ENCODE peak calls at places on chromosome 15, in seven cellular contexts. One of them, this sample, is unnamed.

GRCh38 chr15:89533861-89534544 is 37.6 kb upstream of the RHCG start:
- DNase-seq in CD4-positive, alpha-beta memory T cell: no peak
- DNase-seq in HL-60: no peak
- DNase-seq in stimulated activated CD4-positive, alpha-beta T cell treated with anti-CD3 and anti-CD28 coated beads, Interleukin-15, amount 100 ng/mL, for 1 hour: no peak
- DNase-seq in T-helper 2 cell: no peak
- DNase-seq in iPS-NIHi11: no peak
- DNase-seq in heart left ventricle: no peak
- DNase-seq in this sample: no peak

GRCh38 chr15:70486451-70487379 is 276.6 kb downstream of the UACA start:
- DNase-seq in heart left ventricle: peak; percentile 41
- DNase-seq in iPS-NIHi11: no peak
- DNase-seq in stimulated activated CD4-positive, alpha-beta T cell treated with anti-CD3 and anti-CD28 coated beads, Interleukin-15, amount 100 ng/mL, for 1 hour: no peak
- DNase-seq in T-helper 2 cell: no peak
- DNase-seq in HL-60: peak; percentile 100
- DNase-seq in CD4-positive, alpha-beta memory T cell: no peak
- DNase-seq in this sample: no peak

GRCh38 chr15:71054286-71054952 is 60.9 kb upstream of the THSD4 start:
- DNase-seq in T-helper 2 cell: no peak
- DNase-seq in CD4-positive, alpha-beta memory T cell: no peak
- DNase-seq in HL-60: no peak
- DNase-seq in stimulated activated CD4-positive, alpha-beta T cell treated with anti-CD3 and anti-CD28 coated beads, Interleukin-15, amount 100 ng/mL, for 1 hour: no peak
- DNase-seq in heart left ventricle: no peak
- DNase-seq in iPS-NIHi11: no peak
- DNase-seq in this sample: no peak

GRCh38 chr15:90836296-90836871 is 32.0 kb upstream of the FURIN start:
- DNase-seq in HL-60: no peak
- DNase-seq in CD4-positive, alpha-beta memory T cell: no peak
- DNase-seq in T-helper 2 cell: no peak
- DNase-seq in iPS-NIHi11: no peak
- DNase-seq in heart left ventricle: peak; percentile 54
- DNase-seq in stimulated activated CD4-positive, alpha-beta T cell treated with anti-CD3 and anti-CD28 coated beads, Interleukin-15, amount 100 ng/mL, for 1 hour: no peak
- DNase-seq in this sample: no peak

GRCh38 chr15:89971592-89971997 is 29.5 kb upstream of the ZNF710 start:
- DNase-seq in heart left ventricle: peak; percentile 55
- DNase-seq in T-helper 2 cell: peak; percentile 19
- DNase-seq in stimulated activated CD4-positive, alpha-beta T cell treated with anti-CD3 and anti-CD28 coated beads, Interleukin-15, amount 100 ng/mL, for 1 hour: no peak
- DNase-seq in CD4-positive, alpha-beta memory T cell: peak; percentile 37
- DNase-seq in HL-60: no peak
- DNase-seq in iPS-NIHi11: peak; percentile 87
- DNase-seq in this sample: peak; percentile 88

GRCh38 chr15:80893777-80894176 is 95.8 kb downstream of the MESD start:
- DNase-seq in T-helper 2 cell: no peak
- DNase-seq in iPS-NIHi11: no peak
- DNase-seq in heart left ventricle: peak; percentile 51
- DNase-seq in CD4-positive, alpha-beta memory T cell: no peak
- DNase-seq in HL-60: no peak
- DNase-seq in stimulated activated CD4-positive, alpha-beta T cell treated with anti-CD3 and anti-CD28 coated beads, Interleukin-15, amount 100 ng/mL, for 1 hour: no peak
- DNase-seq in this sample: no peak

GRCh38 chr15:101100118-101100517 is 151.7 kb downstream of the CHSY1 start:
- DNase-seq in stimulated activated CD4-positive, alpha-beta T cell treated with anti-CD3 and anti-CD28 coated beads, Interleukin-15, amount 100 ng/mL, for 1 hour: no peak
- DNase-seq in iPS-NIHi11: no peak
- DNase-seq in T-helper 2 cell: no peak
- DNase-seq in heart left ventricle: no peak
- DNase-seq in HL-60: no peak
- DNase-seq in CD4-positive, alpha-beta memory T cell: no peak
- DNase-seq in this sample: no peak

GRCh38 chr15:89077750-89078149 is 10.5 kb upstream of the ABHD2 start:
- DNase-seq in stimulated activated CD4-positive, alpha-beta T cell treated with anti-CD3 and anti-CD28 coated beads, Interleukin-15, amount 100 ng/mL, for 1 hour: no peak
- DNase-seq in iPS-NIHi11: no peak
- DNase-seq in heart left ventricle: no peak
- DNase-seq in T-helper 2 cell: no peak
- DNase-seq in HL-60: no peak
- DNase-seq in CD4-positive, alpha-beta memory T cell: no peak
- DNase-seq in this sample: no peak

GRCh38 chr15:99749386-99749785 is 16.1 kb upstream of the LYSMD4 start:
- DNase-seq in iPS-NIHi11: no peak
- DNase-seq in stimulated activated CD4-positive, alpha-beta T cell treated with anti-CD3 and anti-CD28 coated beads, Interleukin-15, amount 100 ng/mL, for 1 hour: no peak
- DNase-seq in CD4-positive, alpha-beta memory T cell: no peak
- DNase-seq in HL-60: no peak
- DNase-seq in T-helper 2 cell: no peak
- DNase-seq in heart left ventricle: no peak
- DNase-seq in this sample: no peak

GRCh38 chr15:92820233-92821021 is 79.7 kb upstream of the CHD2 start:
- DNase-seq in CD4-positive, alpha-beta memory T cell: peak; percentile 88
- DNase-seq in heart left ventricle: peak; percentile 94
- DNase-seq in iPS-NIHi11: peak; percentile 95
- DNase-seq in T-helper 2 cell: peak; percentile 80
- DNase-seq in stimulated activated CD4-positive, alpha-beta T cell treated with anti-CD3 and anti-CD28 coated beads, Interleukin-15, amount 100 ng/mL, for 1 hour: peak; percentile 75
- DNase-seq in HL-60: no peak
- DNase-seq in this sample: peak; percentile 92

GRCh38 chr15:56759450-56759845 is 26.1 kb upstream of the ZNF280D start:
- DNase-seq in iPS-NIHi11: no peak
- DNase-seq in HL-60: no peak
- DNase-seq in T-helper 2 cell: no peak
- DNase-seq in heart left ventricle: peak; percentile 80
- DNase-seq in stimulated activated CD4-positive, alpha-beta T cell treated with anti-CD3 and anti-CD28 coated beads, Interleukin-15, amount 100 ng/mL, for 1 hour: no peak
- DNase-seq in CD4-positive, alpha-beta memory T cell: no peak
- DNase-seq in this sample: no peak

GRCh38 chr15:98785408-98785795 is 137.1 kb downstream of the IGF1R start:
- DNase-seq in CD4-positive, alpha-beta memory T cell: no peak
- DNase-seq in heart left ventricle: no peak
- DNase-seq in T-helper 2 cell: no peak
- DNase-seq in iPS-NIHi11: no peak
- DNase-seq in stimulated activated CD4-positive, alpha-beta T cell treated with anti-CD3 and anti-CD28 coated beads, Interleukin-15, amount 100 ng/mL, for 1 hour: no peak
- DNase-seq in HL-60: no peak
- DNase-seq in this sample: no peak

GRCh38 chr15:36469567-36469966 is 109.9 kb upstream of the CDIN1 start:
- DNase-seq in iPS-NIHi11: no peak
- DNase-seq in CD4-positive, alpha-beta memory T cell: no peak
- DNase-seq in HL-60: no peak
- DNase-seq in T-helper 2 cell: no peak
- DNase-seq in heart left ventricle: no peak
- DNase-seq in stimulated activated CD4-positive, alpha-beta T cell treated with anti-CD3 and anti-CD28 coated beads, Interleukin-15, amount 100 ng/mL, for 1 hour: no peak
- DNase-seq in this sample: no peak

GRCh38 chr15:69489101-69489571 is 36.5 kb downstream of the RPLP1 start:
- DNase-seq in T-helper 2 cell: no peak
- DNase-seq in HL-60: no peak
- DNase-seq in iPS-NIHi11: no peak
- DNase-seq in stimulated activated CD4-positive, alpha-beta T cell treated with anti-CD3 and anti-CD28 coated beads, Interleukin-15, amount 100 ng/mL, for 1 hour: no peak
- DNase-seq in CD4-positive, alpha-beta memory T cell: no peak
- DNase-seq in heart left ventricle: no peak
- DNase-seq in this sample: no peak

GRCh38 chr15:89127054-89127702 is 38.9 kb downstream of the ABHD2 start:
- DNase-seq in T-helper 2 cell: no peak
- DNase-seq in heart left ventricle: no peak
- DNase-seq in HL-60: no peak
- DNase-seq in CD4-positive, alpha-beta memory T cell: no peak
- DNase-seq in iPS-NIHi11: no peak
- DNase-seq in stimulated activated CD4-positive, alpha-beta T cell treated with anti-CD3 and anti-CD28 coated beads, Interleukin-15, amount 100 ng/mL, for 1 hour: no peak
- DNase-seq in this sample: no peak

GRCh38 chr15:52288051-52288942 is 7.3 kb downstream of the MYO5C start:
- DNase-seq in T-helper 2 cell: no peak
- DNase-seq in HL-60: no peak
- DNase-seq in stimulated activated CD4-positive, alpha-beta T cell treated with anti-CD3 and anti-CD28 coated beads, Interleukin-15, amount 100 ng/mL, for 1 hour: no peak
- DNase-seq in iPS-NIHi11: peak; percentile 42
- DNase-seq in CD4-positive, alpha-beta memory T cell: no peak
- DNase-seq in heart left ventricle: no peak
- DNase-seq in this sample: no peak

GRCh38 chr15:32643907-32644445 is 2.5 kb downstream of the SCG5 start:
- DNase-seq in iPS-NIHi11: no peak
- DNase-seq in CD4-positive, alpha-beta memory T cell: no peak
- DNase-seq in stimulated activated CD4-positive, alpha-beta T cell treated with anti-CD3 and anti-CD28 coated beads, Interleukin-15, amount 100 ng/mL, for 1 hour: no peak
- DNase-seq in heart left ventricle: no peak
- DNase-seq in HL-60: no peak
- DNase-seq in T-helper 2 cell: no peak
- DNase-seq in this sample: no peak

GRCh38 chr15:44427756-44428724 is 611 bp downstream of the CTDSPL2 start:
- DNase-seq in heart left ventricle: no peak
- DNase-seq in iPS-NIHi11: peak; percentile 37
- DNase-seq in HL-60: no peak
- DNase-seq in stimulated activated CD4-positive, alpha-beta T cell treated with anti-CD3 and anti-CD28 coated beads, Interleukin-15, amount 100 ng/mL, for 1 hour: no peak
- DNase-seq in CD4-positive, alpha-beta memory T cell: peak; percentile 21
- DNase-seq in T-helper 2 cell: no peak
- DNase-seq in this sample: peak; percentile 62

GRCh38 chr15:66923438-66923881 is 141.9 kb upstream of the SMAD3 start:
- DNase-seq in T-helper 2 cell: no peak
- DNase-seq in CD4-positive, alpha-beta memory T cell: peak; percentile 23
- DNase-seq in stimulated activated CD4-positive, alpha-beta T cell treated with anti-CD3 and anti-CD28 coated beads, Interleukin-15, amount 100 ng/mL, for 1 hour: no peak
- DNase-seq in HL-60: no peak
- DNase-seq in heart left ventricle: no peak
- DNase-seq in iPS-NIHi11: peak; percentile 78
- DNase-seq in this sample: peak; percentile 82

GRCh38 chr15:67824900-67825879 is at the start of gene SKOR1:
- DNase-seq in HL-60: no peak
- DNase-seq in heart left ventricle: no peak
- DNase-seq in iPS-NIHi11: peak; percentile 81
- DNase-seq in stimulated activated CD4-positive, alpha-beta T cell treated with anti-CD3 and anti-CD28 coated beads, Interleukin-15, amount 100 ng/mL, for 1 hour: no peak
- DNase-seq in CD4-positive, alpha-beta memory T cell: no peak
- DNase-seq in T-helper 2 cell: no peak
- DNase-seq in this sample: peak; percentile 74

GRCh38 chr15:87033056-87033455 is 953.4 kb downstream of the AGBL1 start:
- DNase-seq in T-helper 2 cell: no peak
- DNase-seq in stimulated activated CD4-positive, alpha-beta T cell treated with anti-CD3 and anti-CD28 coated beads, Interleukin-15, amount 100 ng/mL, for 1 hour: no peak
- DNase-seq in heart left ventricle: no peak
- DNase-seq in CD4-positive, alpha-beta memory T cell: no peak
- DNase-seq in iPS-NIHi11: no peak
- DNase-seq in HL-60: no peak
- DNase-seq in this sample: no peak

GRCh38 chr15:74783072-74783807 is 1.4 kb downstream of the CSK start:
- DNase-seq in CD4-positive, alpha-beta memory T cell: no peak
- DNase-seq in heart left ventricle: peak; percentile 56
- DNase-seq in T-helper 2 cell: no peak
- DNase-seq in iPS-NIHi11: no peak
- DNase-seq in HL-60: peak; percentile 83
- DNase-seq in stimulated activated CD4-positive, alpha-beta T cell treated with anti-CD3 and anti-CD28 coated beads, Interleukin-15, amount 100 ng/mL, for 1 hour: no peak
- DNase-seq in this sample: no peak

GRCh38 chr15:26066896-26067295 is 203.8 kb upstream of the ATP10A start:
- DNase-seq in heart left ventricle: no peak
- DNase-seq in HL-60: no peak
- DNase-seq in CD4-positive, alpha-beta memory T cell: no peak
- DNase-seq in iPS-NIHi11: no peak
- DNase-seq in stimulated activated CD4-positive, alpha-beta T cell treated with anti-CD3 and anti-CD28 coated beads, Interleukin-15, amount 100 ng/mL, for 1 hour: no peak
- DNase-seq in T-helper 2 cell: no peak
- DNase-seq in this sample: no peak

GRCh38 chr15:43105778-43106485 is at the start of gene UBR1:
- DNase-seq in heart left ventricle: peak; percentile 95
- DNase-seq in iPS-NIHi11: peak; percentile 99
- DNase-seq in HL-60: peak; percentile 92
- DNase-seq in T-helper 2 cell: peak; percentile 83
- DNase-seq in CD4-positive, alpha-beta memory T cell: peak; percentile 91
- DNase-seq in stimulated activated CD4-positive, alpha-beta T cell treated with anti-CD3 and anti-CD28 coated beads, Interleukin-15, amount 100 ng/mL, for 1 hour: peak; percentile 75
- DNase-seq in this sample: peak; percentile 89

GRCh38 chr15:59237854-59238252 is 31.2 kb downstream of the LDHAL6B start:
- DNase-seq in stimulated activated CD4-positive, alpha-beta T cell treated with anti-CD3 and anti-CD28 coated beads, Interleukin-15, amount 100 ng/mL, for 1 hour: no peak
- DNase-seq in HL-60: peak; percentile 69
- DNase-seq in iPS-NIHi11: no peak
- DNase-seq in heart left ventricle: no peak
- DNase-seq in T-helper 2 cell: no peak
- DNase-seq in CD4-positive, alpha-beta memory T cell: no peak
- DNase-seq in this sample: no peak

GRCh38 chr15:74901612-74902063 is 5.0 kb downstream of the FAM219B start:
- DNase-seq in iPS-NIHi11: peak; percentile 82
- DNase-seq in CD4-positive, alpha-beta memory T cell: peak; percentile 71
- DNase-seq in T-helper 2 cell: peak; percentile 39
- DNase-seq in stimulated activated CD4-positive, alpha-beta T cell treated with anti-CD3 and anti-CD28 coated beads, Interleukin-15, amount 100 ng/mL, for 1 hour: peak; percentile 26
- DNase-seq in heart left ventricle: peak; percentile 26
- DNase-seq in HL-60: peak; percentile 47
- DNase-seq in this sample: peak; percentile 66

GRCh38 chr15:66564136-66565041 is 1.4 kb downstream of the LCTL start:
- DNase-seq in CD4-positive, alpha-beta memory T cell: no peak
- DNase-seq in iPS-NIHi11: no peak
- DNase-seq in heart left ventricle: no peak
- DNase-seq in HL-60: no peak
- DNase-seq in stimulated activated CD4-positive, alpha-beta T cell treated with anti-CD3 and anti-CD28 coated beads, Interleukin-15, amount 100 ng/mL, for 1 hour: no peak
- DNase-seq in T-helper 2 cell: no peak
- DNase-seq in this sample: peak; percentile 29

GRCh38 chr15:94287794-94288246 is 56.5 kb downstream of the MCTP2 start:
- DNase-seq in T-helper 2 cell: no peak
- DNase-seq in CD4-positive, alpha-beta memory T cell: peak; percentile 29
- DNase-seq in iPS-NIHi11: no peak
- DNase-seq in stimulated activated CD4-positive, alpha-beta T cell treated with anti-CD3 and anti-CD28 coated beads, Interleukin-15, amount 100 ng/mL, for 1 hour: no peak
- DNase-seq in heart left ventricle: no peak
- DNase-seq in HL-60: peak; percentile 18
- DNase-seq in this sample: no peak

GRCh38 chr15:36798366-36798765 is 218.9 kb downstream of the CDIN1 start:
- DNase-seq in HL-60: no peak
- DNase-seq in CD4-positive, alpha-beta memory T cell: no peak
- DNase-seq in stimulated activated CD4-positive, alpha-beta T cell treated with anti-CD3 and anti-CD28 coated beads, Interleukin-15, amount 100 ng/mL, for 1 hour: no peak
- DNase-seq in iPS-NIHi11: no peak
- DNase-seq in T-helper 2 cell: no peak
- DNase-seq in heart left ventricle: no peak
- DNase-seq in this sample: no peak

GRCh38 chr15:25171111-25171811 is 216.5 kb downstream of the SNRPN start:
- DNase-seq in heart left ventricle: no peak
- DNase-seq in stimulated activated CD4-positive, alpha-beta T cell treated with anti-CD3 and anti-CD28 coated beads, Interleukin-15, amount 100 ng/mL, for 1 hour: peak; percentile 1
- DNase-seq in T-helper 2 cell: peak; percentile 2
- DNase-seq in HL-60: no peak
- DNase-seq in CD4-positive, alpha-beta memory T cell: no peak
- DNase-seq in iPS-NIHi11: no peak
- DNase-seq in this sample: peak; percentile 5

This sample was measured in WTC11.